ENCODE peak calls at places on chromosomes 6 and 20, in five cellular contexts. P is NCI-H446 treated with DMSO at 0.1 percent for 48 hours, M is AG04449, T is ACHN, G is left cardiac atrium. V is an unnamed sample.

GRCh38 chr6:5695260-5696245 is 311.2 kb downstream of the NRN1 start:
- DNase-seq in P (no peak), M (peak; percentile 84), T (no peak), G (peak; percentile 40), V (peak; percentile 90)

GRCh38 chr6:21201673-21202430 is 391.7 kb upstream of the SOX4 start:
- DNase-seq in P (peak; percentile 40), M (no peak), T (no peak), G (no peak), V (no peak)

GRCh38 chr6:102717737-102718427 is 1324.4 kb downstream of the GRIK2 start:
- DNase-seq in P (no peak), M (no peak), T (no peak), G (no peak), V (peak; percentile 58)

GRCh38 chr6:105226598-105227291 is 46.9 kb upstream of the POPDC3 start:
- DNase-seq in P (no peak), M (no peak), T (no peak), G (no peak), V (no peak)

GRCh38 chr20:20364016-20364746 is 3.7 kb upstream of the INSM1 start:
- DNase-seq in P (no peak), M (no peak), T (no peak), G (no peak), V (peak; percentile 64)

GRCh38 chr6:149903938-149904611 is 6.2 kb upstream of the RAET1E start:
- DNase-seq in P (no peak), M (no peak), T (no peak), G (no peak), V (peak; percentile 50)

GRCh38 chr6:154397491-154398195 is 41.0 kb upstream of the IPCEF1 start:
- DNase-seq in P (no peak), M (no peak), T (no peak), G (no peak), V (no peak)

GRCh38 chr20:37538003-37538402 is 10.3 kb upstream of the BLCAP start:
- DNase-seq in P (peak; percentile 38), M (no peak), T (peak; percentile 48), G (no peak), V (peak; percentile 71)

GRCh38 chr20:9068232-9068781 is 580 bp upstream of the PLCB4 start:
- DNase-seq in P (peak; percentile 42), M (no peak), T (no peak), G (peak; percentile 56), V (peak; percentile 88)

GRCh38 chr6:138975815-138976214 is 12.2 kb downstream of the REPS1 start:
- DNase-seq in P (no peak), M (no peak), T (no peak), G (no peak), V (no peak)

GRCh38 chr6:1736346-1737105 is 126.8 kb downstream of the FOXC1 start:
- DNase-seq in P (no peak), M (no peak), T (no peak), G (no peak), V (no peak)

GRCh38 chr20:17643531-17644188 is 38.4 kb downstream of the RRBP1 start:
- DNase-seq in P (no peak), M (no peak), T (no peak), G (peak; percentile 50), V (no peak)

GRCh38 chr6:159692303-159693127 is 526 bp downstream of the SOD2 start:
- DNase-seq in P (no peak), M (no peak), T (peak; percentile 50), G (peak; percentile 64), V (peak; percentile 73)

GRCh38 chr20:23995905-23996666 is 7.5 kb upstream of the GGTLC1 start:
- DNase-seq in P (no peak), M (no peak), T (peak; percentile 31), G (peak; percentile 69), V (no peak)

GRCh38 chr6:154499854-154500589 is 10.5 kb downstream of the CNKSR3 start:
- DNase-seq in P (no peak), M (no peak), T (no peak), G (no peak), V (no peak)

GRCh38 chr20:40393161-40393560 is 295.9 kb downstream of the MAFB start:
- DNase-seq in P (no peak), M (no peak), T (no peak), G (no peak), V (no peak)

GRCh38 chr20:36861875-36862801 is 13.8 kb upstream of the TLDC2 start:
- DNase-seq in P (peak; percentile 88), M (no peak), T (peak; percentile 78), G (peak; percentile 91), V (peak; percentile 85)

GRCh38 chr6:147204843-147205311 is 660 bp downstream of the STXBP5 start:
- DNase-seq in P (no peak), M (no peak), T (no peak), G (no peak), V (no peak)

GRCh38 chr20:45981261-45981660 is 9.3 kb upstream of the ZNF335 start:
- DNase-seq in P (no peak), M (no peak), T (no peak), G (no peak), V (no peak)

GRCh38 chr20:50434653-50435396 is 75.4 kb upstream of the PTPN1 start:
- DNase-seq in P (no peak), M (no peak), T (no peak), G (no peak), V (peak; percentile 68)

GRCh38 chr20:5215592-5216304 is 88.9 kb downstream of the CDS2 start:
- DNase-seq in P (no peak), M (no peak), T (no peak), G (no peak), V (peak; percentile 36)

GRCh38 chr20:55095745-55096450 is 620.5 kb downstream of the DOK5 start:
- DNase-seq in P (no peak), M (no peak), T (no peak), G (no peak), V (no peak)

GRCh38 chr6:96520851-96521115 is 823 bp upstream of the UFL1 start:
- DNase-seq in P (no peak), M (no peak), T (peak; percentile 5), G (no peak), V (no peak)

GRCh38 chr6:158018370-158018771 is 36.7 kb downstream of the SYNJ2 start:
- DNase-seq in P (no peak), M (no peak), T (no peak), G (no peak), V (no peak)

GRCh38 chr6:16727996-16728395 is 33.3 kb downstream of the ATXN1 start:
- DNase-seq in P (no peak), M (no peak), T (no peak), G (no peak), V (no peak)

GRCh38 chr6:12911387-12911960 is 194.9 kb downstream of the PHACTR1 start:
- DNase-seq in P (peak; percentile 59), M (no peak), T (peak; percentile 19), G (no peak), V (no peak)

GRCh38 chr6:17938885-17939284 is 48.5 kb downstream of the KIF13A start:
- DNase-seq in P (no peak), M (no peak), T (no peak), G (no peak), V (no peak)

GRCh38 chr6:35094183-35094582 is 47.0 kb downstream of the TCP11 start:
- DNase-seq in P (no peak), M (no peak), T (no peak), G (no peak), V (peak; percentile 54)

GRCh38 chr6:15539722-15540270 is 123.0 kb downstream of the DTNBP1 start:
- DNase-seq in P (no peak), M (no peak), T (no peak), G (no peak), V (peak; percentile 18)

GRCh38 chr6:98514073-98514720 is 320.2 kb upstream of the POU3F2 start:
- DNase-seq in P (no peak), M (no peak), T (no peak), G (no peak), V (no peak)

GRCh38 chr20:61042501-61043385 is 209.3 kb upstream of the CDH4 start:
- DNase-seq in P (no peak), M (no peak), T (no peak), G (no peak), V (peak; percentile 47)

GRCh38 chr20:54134445-54135220 is 39.2 kb downstream of the CYP24A1 start:
- DNase-seq in P (no peak), M (no peak), T (no peak), G (no peak), V (no peak)

GRCh38 chr20:33604991-33605370 is 57.1 kb upstream of the C20orf144 start:
- DNase-seq in P (no peak), M (no peak), T (no peak), G (no peak), V (no peak)